ENCODE peak calls at places on chromosome 14, in nine cellular contexts. H is heart left ventricle; B is kidney; D is A549; A is HCT116; J is Peyer's patch; N is transverse colon; Z is CD8-positive, alpha-beta T cell; W is left ventricle myocardium inferior. O is an unnamed sample. For H3K4me1, the result is how much of the 10 kb centered on the place peaks cover.

GRCh38 chr14:71380271-71380670 is 473.0 kb downstream of the PCNX1 start:
- DNase-seq in H (no peak), B (no peak), D (no peak), A (no peak), J (no peak), N (no peak), Z (no peak), W (no peak), O (peak)

GRCh38 chr14:104935026-104935650 is 10.5 kb downstream of the PLD4 start:
- DNase-seq in H (peak), B (no peak), D (no peak), A (no peak), J (peak), N (no peak), Z (no peak), W (peak), O (no peak)

GRCh38 chr14:23483216-23483854 is 13.8 kb downstream of the NGDN start:
- DNase-seq in H (no peak), B (no peak), D (peak), A (no peak), J (no peak), N (no peak), Z (no peak), W (no peak), O (peak)

GRCh38 chr14:24430682-24431568 is 1.2 kb downstream of the KHNYN start:
- DNase-seq in H (peak), B (peak), D (no peak), A (no peak), J (no peak), N (no peak), Z (peak), W (no peak), O (peak)

GRCh38 chr14:65069874-65070709 is 32.2 kb downstream of the MAX start:
- DNase-seq in H (no peak), B (no peak), D (no peak), A (no peak), J (peak), N (peak), Z (no peak), W (no peak), O (no peak)

GRCh38 chr14:76486251-76486743 is 110.4 kb downstream of the ESRRB start:
- DNase-seq in H (no peak), B (no peak), D (no peak), A (no peak), J (no peak), N (no peak), Z (no peak), W (no peak), O (peak)

GRCh38 chr14:101665478-101666078 is 95.9 kb upstream of the PPP2R5C start:
- DNase-seq in H (no peak), B (no peak), D (peak), A (peak), J (peak), N (peak), Z (peak), W (no peak), O (peak)

GRCh38 chr14:68627868-68628604 is 164.8 kb downstream of the ZFP36L1 start:
- DNase-seq in H (peak), B (peak), D (no peak), A (peak), J (peak), N (peak), Z (peak), W (peak), O (no peak)

GRCh38 chr14:75539165-75539561 is 16.9 kb downstream of the BATF start:
- DNase-seq in H (no peak), B (no peak), D (no peak), A (no peak), J (no peak), N (no peak), Z (no peak), W (no peak), O (no peak)

GRCh38 chr14:55705651-55706340 is 125.8 kb downstream of the KTN1 start:
- DNase-seq in H (no peak), B (no peak), D (peak), A (no peak), J (no peak), N (no peak), Z (no peak), W (no peak), O (no peak)

GRCh38 chr14:68377459-68377858 is 415.4 kb downstream of the ZFP36L1 start:
- DNase-seq in H (peak), B (no peak), D (peak), A (no peak), J (peak), N (peak), Z (no peak), W (peak), O (no peak)

GRCh38 chr14:100696590-100696989 is 30.1 kb upstream of the DLK1 start:
- DNase-seq in H (no peak), B (no peak), D (no peak), A (no peak), J (no peak), N (no peak), Z (no peak), W (peak), O (no peak)

GRCh38 chr14:20460458-20461229 is 590 bp downstream of the PIP4P1 start:
- DNase-seq in H (no peak), B (peak), D (no peak), A (no peak), J (peak), N (peak), Z (peak), W (no peak), O (no peak)

GRCh38 chr14:30960216-30960615 is 65.2 kb upstream of the AP4S1 start:
- DNase-seq in H (no peak), B (no peak), D (no peak), A (no peak), J (no peak), N (no peak), Z (no peak), W (no peak), O (no peak)

GRCh38 chr14:77485901-77486678 is 12.5 kb downstream of the ISM2 start:
- DNase-seq in H (no peak), B (no peak), D (peak), A (no peak), J (no peak), N (no peak), Z (no peak), W (no peak), O (no peak)

GRCh38 chr14:71004481-71004880 is 97.2 kb downstream of the PCNX1 start:
- DNase-seq in H (no peak), B (no peak), D (no peak), A (no peak), J (no peak), N (no peak), Z (no peak), W (no peak), O (no peak)

GRCh38 chr14:94009767-94010166 is 12.7 kb downstream of the CCDC197 start:
- DNase-seq in H (no peak), B (peak), D (no peak), A (no peak), J (no peak), N (no peak), Z (no peak), W (no peak), O (no peak)

GRCh38 chr14:104431929-104432541 is 147.5 kb upstream of the C14orf180 start:
- DNase-seq in H (no peak), B (peak), D (no peak), A (no peak), J (no peak), N (no peak), Z (no peak), W (no peak), O (no peak)

GRCh38 chr14:93430889-93431670 is at the start of gene UNC79:
- DNase-seq in H (no peak), B (no peak), D (no peak), A (no peak), J (no peak), N (no peak), Z (no peak), W (no peak), O (peak)

GRCh38 chr14:102089621-102090343 is 2.9 kb upstream of the HSP90AA1 start:
- DNase-seq in H (no peak), B (no peak), D (no peak), A (no peak), J (no peak), N (no peak), Z (no peak), W (no peak), O (no peak)

GRCh38 chr14:31717294-31718085 is 156.3 kb downstream of the NUBPL start:
- DNase-seq in H (no peak), B (no peak), D (no peak), A (no peak), J (no peak), N (no peak), Z (no peak), W (no peak), O (no peak)

GRCh38 chr14:66758031-66758613 is 250.2 kb downstream of the GPHN start:
- DNase-seq in H (no peak), B (no peak), D (no peak), A (no peak), J (no peak), N (no peak), Z (no peak), W (no peak), O (no peak)

GRCh38 chr14:24196071-24197061 is 1.1 kb upstream of the TM9SF1 start:
- DNase-seq in H (no peak), B (peak), D (peak), A (no peak), J (no peak), N (no peak), Z (no peak), W (no peak), O (no peak)

GRCh38 chr14:100108042-100108825 is 43.0 kb downstream of the EVL start:
- DNase-seq in H (peak), B (peak), D (peak), A (peak), J (peak), N (peak), Z (peak), W (peak), O (peak)

GRCh38 chr14:104893435-104894207 is 28.6 kb downstream of the CEP170B start:
- DNase-seq in H (peak), B (peak), D (no peak), A (no peak), J (peak), N (peak), Z (no peak), W (peak), O (no peak)

GRCh38 chr14:103449762-103450161 is 64.5 kb downstream of the MARK3 start:
- DNase-seq in H (no peak), B (no peak), D (no peak), A (no peak), J (no peak), N (no peak), Z (no peak), W (no peak), O (no peak)

GRCh38 chr14:28321475-28322244 is 444.9 kb upstream of the FOXG1 start:
- DNase-seq in H (no peak), B (no peak), D (peak), A (no peak), J (no peak), N (no peak), Z (no peak), W (no peak), O (no peak)

GRCh38 chr14:33569844-33570716 is 380.8 kb downstream of the EGLN3 start:
- DNase-seq in H (no peak), B (no peak), D (no peak), A (no peak), J (no peak), N (no peak), Z (no peak), W (no peak), O (no peak)

GRCh38 chr14:75229923-75230792 is 48.5 kb upstream of the FOS start:
- DNase-seq in H (no peak), B (peak), D (peak), A (peak), J (peak), N (peak), Z (peak), W (peak), O (peak)

GRCh38 chr14:54603362-54603761 is 36.4 kb downstream of the SAMD4A start:
- DNase-seq in H (no peak), B (no peak), D (no peak), A (no peak), J (no peak), N (no peak), Z (no peak), W (no peak), O (peak)

GRCh38 chr14:105166571-105167302 is 1.8 kb downstream of the JAG2 start:
- DNase-seq in H (no peak), B (no peak), D (no peak), A (no peak), J (no peak), N (no peak), Z (no peak), W (no peak), O (no peak)

GRCh38 chr14:29643415-29644206 is 284.0 kb downstream of the PRKD1 start:
- DNase-seq in H (no peak), B (no peak), D (peak), A (no peak), J (no peak), N (no peak), Z (no peak), W (no peak), O (peak)

GRCh38 chr14:24392327-24393098 is 6.3 kb upstream of the NYNRIN start:
- DNase-seq in H (no peak), B (no peak), D (peak), A (peak), J (no peak), N (no peak), Z (no peak), W (no peak), O (peak)

GRCh38 chr14:50920482-50921225 is 23.6 kb downstream of the PYGL start:
- DNase-seq in H (no peak), B (no peak), D (peak), A (no peak), J (no peak), N (no peak), Z (no peak), W (no peak), O (no peak)

GRCh38 chr14:95303552-95303951 is 16.2 kb downstream of the CLMN start:
- DNase-seq in H (no peak), B (no peak), D (no peak), A (no peak), J (no peak), N (no peak), Z (no peak), W (no peak), O (peak)

GRCh38 chr14:88834883-88835431 is 10.5 kb downstream of the TTC8 start:
- DNase-seq in H (no peak), B (no peak), D (no peak), A (no peak), J (no peak), N (no peak), Z (no peak), W (no peak), O (no peak)
- H3K27ac ChIP-seq in H (no peak), B (no peak), D (no peak), A (no peak), J (no peak), N (peak), Z (no peak), W (peak), O (no peak)

GRCh38 chr14:49767473-49768300 is at the start of gene KLHDC2:
- DNase-seq in H (peak), B (peak), D (peak), A (peak), J (peak), N (peak), Z (peak), W (peak), O (peak)
- TF ChIP-seq CTCF in H (no peak), B (peak), D (peak), A (peak), J (peak), N (no peak), Z (peak), W (peak), O (peak)

DNA sequence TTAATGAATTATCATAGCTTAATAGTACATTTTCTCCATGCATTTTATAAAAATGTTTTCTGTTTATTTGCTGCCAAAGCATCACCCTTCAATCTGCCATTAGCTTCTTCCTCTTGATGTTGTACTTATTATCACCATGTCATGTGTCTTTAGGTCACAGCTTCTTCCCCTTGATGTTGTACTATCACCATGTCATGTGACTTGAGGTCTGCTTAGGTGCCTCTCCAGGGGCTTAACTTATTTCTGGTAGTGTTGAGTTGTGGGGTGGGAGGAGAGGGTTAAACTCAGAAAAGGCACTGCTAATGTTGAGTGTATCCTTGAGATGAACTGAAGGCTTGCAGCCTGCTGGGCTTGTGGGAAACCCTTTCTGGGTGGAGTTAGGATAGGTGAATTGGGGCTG is 87.8 kb downstream of the DAAM1 start:
- DNase-seq in H (no peak), B (no peak), D (no peak), A (no peak), J (no peak), N (no peak), Z (no peak), W (no peak), O (no peak)
- H3K4me1 ChIP-seq in H (under half), B (under half), D (half or more), A (under half), J (under half), N (under half), Z (under half), W (half or more), O (under half)

GRCh38 chr14:91412939-91413338 is 4.7 kb downstream of the CCDC88C start:
- DNase-seq in H (no peak), B (no peak), D (no peak), A (no peak), J (peak), N (no peak), Z (no peak), W (no peak), O (no peak)

GRCh38 chr14:91415794-91416743 is 1.6 kb downstream of the CCDC88C start:
- DNase-seq in H (no peak), B (no peak), D (no peak), A (no peak), J (peak), N (peak), Z (peak), W (no peak), O (peak)

GRCh38 chr14:91416744-91417133 is 881 bp downstream of the CCDC88C start:
- DNase-seq in H (no peak), B (peak), D (no peak), A (no peak), J (peak), N (peak), Z (no peak), W (no peak), O (peak)

GRCh38 chr14:91413547-91414474 is 3.8 kb downstream of the CCDC88C start:
- DNase-seq in H (no peak), B (no peak), D (no peak), A (no peak), J (peak), N (peak), Z (peak), W (no peak), O (no peak)

DNA sequence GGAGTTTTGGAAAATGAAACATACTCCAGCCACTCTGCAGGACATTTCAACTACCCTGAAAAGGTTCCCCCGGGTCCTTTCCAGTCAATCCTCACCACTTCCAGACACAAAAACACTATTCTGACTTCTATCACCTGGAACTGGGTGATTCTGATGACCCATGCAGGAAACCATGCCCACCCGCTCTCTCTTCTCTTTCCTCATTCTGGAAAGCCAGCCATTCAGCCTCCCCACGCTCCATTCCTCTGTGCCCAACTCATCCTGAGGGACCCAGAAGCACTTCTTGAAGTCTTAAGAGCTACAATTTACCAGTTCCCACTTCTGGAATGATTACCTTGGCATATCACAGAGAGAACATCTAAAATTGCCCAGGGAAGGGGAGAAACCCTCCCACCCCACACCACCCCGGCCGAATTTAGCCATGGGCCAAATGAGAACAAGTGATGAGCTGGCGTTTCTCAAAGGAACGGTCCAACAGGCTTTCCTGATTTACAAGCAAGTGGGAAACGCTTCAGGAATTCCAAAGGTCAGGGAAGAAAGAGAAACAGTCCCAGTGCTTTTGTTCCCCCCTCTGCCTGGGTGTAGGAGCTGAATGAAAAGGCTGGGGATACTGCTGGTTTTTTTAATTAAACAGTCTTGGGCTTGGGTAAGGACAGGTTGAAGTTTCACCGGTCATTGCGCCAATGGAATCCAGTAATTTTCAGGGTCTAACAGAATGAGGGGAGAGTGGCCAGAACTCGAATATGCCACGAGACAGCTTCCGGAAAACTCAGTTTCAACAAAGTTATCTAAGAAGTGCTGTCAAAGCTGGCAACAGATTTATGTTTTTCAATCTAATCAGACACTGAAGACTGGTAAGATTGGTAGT is 2.9 kb downstream of the CCDC88C start:
- DNase-seq in H (no peak), B (no peak), D (no peak), A (no peak), J (peak), N (no peak), Z (no peak), W (no peak), O (no peak)
- H3K27ac ChIP-seq in H (no peak), B (peak), D (no peak), A (no peak), J (peak), N (peak), Z (peak), W (no peak), O (peak)

GRCh38 chr14:46352876-46353275 is 298.7 kb downstream of the RPL10L start:
- DNase-seq in H (no peak), B (no peak), D (no peak), A (no peak), J (no peak), N (no peak), Z (no peak), W (no peak), O (no peak)
- TF ChIP-seq CTCF in H (no peak), B (no peak), D (no peak), A (no peak), J (no peak), N (no peak), Z (no peak), W (no peak), O (no peak)

GRCh38 chr14:91327201-91327600 is 82.7 kb upstream of the GPR68 start:
- DNase-seq in H (no peak), B (no peak), D (no peak), A (no peak), J (no peak), N (no peak), Z (no peak), W (no peak), O (no peak)
- H3K4me1 ChIP-seq in H (half or more), B (under half), D (under half), A (under half), J (under half), N (under half), Z (half or more), W (half or more), O (under half)

O was measured in A673.